ENCODE peak calls at places on chromosome 16, in five cellular contexts. Q, M, F, L and R are unnamed samples. For H3K9me3, the result is how much of the 10 kb centered on the place peaks cover.

GRCh38 chr16:66660422-66661209 is 35.9 kb downstream of the CMTM4 start:
- DNase-seq in Q (no peak), M (peak), F (no peak), L (no peak), R (no peak)

GRCh38 chr16:90057738-90058173 is 19.4 kb downstream of the PRDM7 start:
- DNase-seq in Q (no peak), M (peak), F (peak), L (no peak), R (no peak)

GRCh38 chr16:4370570-4371480 is 823 bp upstream of the VASN start:
- DNase-seq in Q (no peak), M (peak), F (no peak), L (no peak), R (no peak)

GRCh38 chr16:88346680-88347505 is 35.9 kb upstream of the ZNF469 start:
- DNase-seq in Q (peak), M (no peak), F (no peak), L (no peak), R (no peak)

GRCh38 chr16:89893642-89894548 is 20.5 kb downstream of the TCF25 start:
- DNase-seq in Q (no peak), M (no peak), F (no peak), L (no peak), R (no peak)

GRCh38 chr16:71722801-71723536 is 1.5 kb downstream of the PHLPP2 start:
- DNase-seq in Q (peak), M (peak), F (peak), L (peak), R (peak)

GRCh38 chr16:54630284-54630967 is 300.2 kb upstream of the IRX5 start:
- DNase-seq in Q (no peak), M (peak), F (no peak), L (no peak), R (no peak)

GRCh38 chr16:49860593-49860992 is 4.7 kb upstream of the ZNF423 start:
- DNase-seq in Q (no peak), M (no peak), F (no peak), L (no peak), R (no peak)

GRCh38 chr16:84518804-84519341 is 14.4 kb upstream of the MEAK7 start:
- DNase-seq in Q (peak), M (no peak), F (no peak), L (peak), R (peak)

GRCh38 chr16:75789237-75789636 is 62.9 kb upstream of the CPHXL start:
- DNase-seq in Q (no peak), M (peak), F (no peak), L (no peak), R (no peak)

GRCh38 chr16:12341423-12341822 is 364.9 kb downstream of the SNX29 start:
- DNase-seq in Q (no peak), M (peak), F (no peak), L (no peak), R (no peak)

GRCh38 chr16:22969567-22969966 is 155.6 kb downstream of the HS3ST2 start:
- DNase-seq in Q (no peak), M (no peak), F (no peak), L (no peak), R (no peak)

GRCh38 chr16:70750893-70751467 is 50.0 kb downstream of the VAC14 start:
- DNase-seq in Q (no peak), M (peak), F (no peak), L (no peak), R (no peak)

GRCh38 chr16:11484691-11485258 is 101.9 kb downstream of the LITAF start:
- DNase-seq in Q (no peak), M (peak), F (no peak), L (no peak), R (no peak)

GRCh38 chr16:57145964-57146647 is 39.7 kb downstream of the PSME3IP1 start:
- DNase-seq in Q (no peak), M (no peak), F (peak), L (no peak), R (no peak)

GRCh38 chr16:75620326-75621169 is 2.5 kb downstream of the ADAT1 start:
- DNase-seq in Q (peak), M (no peak), F (no peak), L (peak), R (no peak)

GRCh38 chr16:76535-77272 is 1.3 kb upstream of the MPG start:
- DNase-seq in Q (no peak), M (peak), F (no peak), L (no peak), R (no peak)

GRCh38 chr16:3015865-3016521 is 2.0 kb downstream of the CLDN6 start:
- DNase-seq in Q (no peak), M (no peak), F (no peak), L (no peak), R (no peak)

GRCh38 chr16:27718767-27719445 is 169.0 kb downstream of the KATNIP start:
- DNase-seq in Q (no peak), M (no peak), F (no peak), L (no peak), R (no peak)

GRCh38 chr16:53839150-53839549 is 135.2 kb downstream of the FTO start:
- DNase-seq in Q (no peak), M (no peak), F (no peak), L (no peak), R (no peak)

GRCh38 chr16:57893559-57894389 is 77.2 kb downstream of the CNGB1 start:
- DNase-seq in Q (no peak), M (peak), F (no peak), L (no peak), R (no peak)

GRCh38 chr16:88432753-88433152 is 20.3 kb upstream of the ZFPM1 start:
- DNase-seq in Q (no peak), M (no peak), F (no peak), L (no peak), R (no peak)

GRCh38 chr16:19478505-19478904 is 43.4 kb downstream of the GDE1 start:
- DNase-seq in Q (no peak), M (no peak), F (no peak), L (no peak), R (no peak)

GRCh38 chr16:13378151-13378550 is 476.8 kb downstream of the SHISA9 start:
- DNase-seq in Q (no peak), M (no peak), F (no peak), L (no peak), R (no peak)

GRCh38 chr16:12901597-12902436 is at the start of gene SHISA9:
- DNase-seq in Q (no peak), M (peak), F (no peak), L (no peak), R (no peak)

GRCh38 chr16:57096192-57096591 is 3.8 kb downstream of the CPNE2 start:
- DNase-seq in Q (no peak), M (no peak), F (no peak), L (no peak), R (no peak)

GRCh38 chr16:85532147-85532546 is 81.0 kb upstream of the GSE1 start:
- DNase-seq in Q (no peak), M (no peak), F (no peak), L (no peak), R (no peak)

DNA sequence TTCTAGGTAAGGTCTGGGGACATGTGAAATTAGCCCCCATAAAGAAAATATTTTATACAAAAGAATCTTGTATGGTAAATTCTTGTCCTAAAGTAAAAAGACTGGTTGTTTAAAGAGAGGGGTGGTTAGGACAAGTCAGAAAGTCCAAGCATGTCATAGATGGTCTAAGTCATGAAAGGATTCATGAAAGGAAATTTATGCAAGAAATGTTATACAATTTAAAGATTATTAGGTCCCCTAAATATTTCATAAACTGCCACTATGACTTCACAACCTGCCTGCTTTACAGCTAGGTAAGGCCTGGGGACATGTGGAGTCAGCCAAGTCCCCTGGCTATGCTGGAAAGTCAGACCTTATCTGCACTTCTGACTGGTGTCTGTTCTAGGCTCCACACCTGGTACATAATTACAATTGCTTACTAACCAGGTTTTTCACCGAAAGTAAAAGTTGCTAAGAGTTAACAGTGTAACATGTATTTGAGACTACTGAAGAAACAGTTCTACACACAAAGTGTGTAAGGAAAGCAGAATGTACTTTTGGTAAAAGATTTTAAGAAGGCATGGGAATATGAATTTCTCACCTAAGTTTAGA is 17.0 kb downstream of the N4BP1 start:
- DNase-seq in Q (no peak), M (no peak), F (no peak), L (no peak), R (no peak)
- H3K9me3 ChIP-seq in Q (under half), M (under half), F (under half), L (under half), R (under half)

GRCh38 chr16:35186045-35186759 is 1726.8 kb downstream of the TP53TG3F start:
- DNase-seq in Q (no peak), M (no peak), F (peak), L (no peak), R (no peak)

GRCh38 chr16:35187665-35188225 is 1728.3 kb downstream of the TP53TG3F start:
- DNase-seq in Q (no peak), M (no peak), F (no peak), L (no peak), R (no peak)

GRCh38 chr16:35185366-35186044 is 1726.1 kb downstream of the TP53TG3F start:
- DNase-seq in Q (no peak), M (no peak), F (no peak), L (no peak), R (no peak)

GRCh38 chr16:35184356-35184870 is 1725.0 kb downstream of the TP53TG3F start:
- DNase-seq in Q (no peak), M (no peak), F (no peak), L (no peak), R (no peak)

DNA sequence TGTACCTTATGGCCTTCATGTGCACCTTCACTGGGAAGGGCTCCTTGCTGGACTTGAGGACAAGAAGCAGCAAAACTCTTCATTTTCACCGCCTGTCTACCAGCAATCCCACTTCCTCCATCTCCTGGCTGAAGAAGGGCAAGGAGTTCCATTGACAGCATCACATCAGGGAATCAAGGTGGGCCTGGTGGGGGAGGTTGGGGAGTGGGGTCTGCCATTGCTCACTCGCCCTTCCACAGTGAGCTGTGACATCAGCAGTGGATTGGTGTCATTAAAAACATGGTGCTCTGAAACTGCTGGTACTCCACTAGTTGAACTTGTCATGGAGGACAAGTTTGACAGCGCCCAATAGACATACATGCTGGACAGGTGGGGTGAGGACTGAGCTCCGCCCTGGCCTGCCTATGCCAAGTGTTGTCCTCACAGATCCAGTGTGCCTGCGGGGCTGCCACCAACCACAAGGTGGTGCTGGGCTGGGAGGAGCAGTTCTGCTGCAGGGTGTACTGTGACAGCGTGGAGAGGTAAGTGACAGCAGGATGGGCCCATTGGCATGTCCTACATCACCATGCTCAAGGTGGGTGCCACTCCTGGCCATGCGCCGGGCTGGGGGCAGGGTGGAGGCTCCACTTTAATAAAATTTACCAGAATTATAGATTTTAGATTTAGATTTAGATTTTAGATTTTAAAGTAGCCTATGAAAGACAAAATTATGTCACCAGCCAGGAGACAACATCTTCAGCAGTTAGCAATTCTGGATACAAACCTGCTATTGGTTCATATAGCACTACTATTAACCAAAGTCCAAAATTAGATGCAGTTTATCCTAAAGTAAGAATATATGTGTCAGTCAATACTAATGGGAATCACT is 1729.1 kb downstream of the TP53TG3F start:
- DNase-seq in Q (no peak), M (no peak), F (peak), L (no peak), R (no peak)
- H3K9me3 ChIP-seq in Q (under half), M (under half), F (under half), L (under half), R (under half)

DNA sequence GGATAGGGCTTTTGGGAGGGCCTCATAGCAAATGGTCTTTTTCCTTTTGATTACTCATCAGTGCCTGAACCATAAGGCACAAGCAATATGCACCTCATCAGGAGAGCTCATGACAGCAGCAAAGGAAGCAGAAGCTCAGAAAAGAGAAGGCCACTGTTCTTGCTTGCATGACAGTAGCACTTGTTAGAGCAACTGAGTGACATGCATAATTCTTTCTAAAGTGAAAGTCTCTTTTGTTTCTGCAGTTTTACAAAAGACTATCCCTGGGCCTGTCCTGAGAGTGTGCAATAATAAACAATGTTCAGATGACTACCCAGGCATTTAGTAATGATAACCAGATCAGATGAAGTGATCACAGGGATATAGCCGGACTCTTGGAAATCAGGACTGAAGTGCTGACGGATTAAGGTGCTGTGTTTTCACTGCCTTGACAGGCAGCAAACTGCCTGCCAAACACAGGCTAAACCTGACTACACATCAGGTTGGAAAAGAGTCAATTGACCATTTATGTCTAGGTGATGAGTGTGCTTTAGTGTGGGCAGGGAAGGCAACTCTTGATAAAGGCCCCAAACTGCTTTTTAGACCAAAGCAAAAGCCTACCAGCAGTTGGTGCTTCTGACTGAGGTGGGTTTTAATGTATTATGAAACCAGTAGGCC is 1860.3 kb downstream of the TP53TG3F start:
- DNase-seq in Q (no peak), M (no peak), F (no peak), L (no peak), R (no peak)
- H3K9me3 ChIP-seq in Q (under half), M (under half), F (under half), L (under half), R (under half)

GRCh38 chr16:35629001-35629400 is 2169.6 kb downstream of the TP53TG3F start:
- DNase-seq in Q (no peak), M (no peak), F (no peak), L (no peak), R (no peak)
- H3K9me3 ChIP-seq in Q (under half), M (under half), F (under half), L (under half), R (under half)